ENCODE peak calls at places on chromosome 10, in ten cellular contexts. L is progenitor cell of endocrine pancreas; A is ELR; M is transverse colon; H is substantia nigra; Z is stimulated activated naive CD8-positive, alpha-beta T cell treated with anti-CD3 and anti-CD28 coated beads, Interleukin-15, amount 100 ng/mL, for 72 hours; S is T-helper 1 cell; K is NCI-H1105 treated with DMSO at 0.1 percent for 48 hours; I is left colon; B is activated T-helper 1 cell treated with anti-CD3 and anti-CD28 coated beads, Interleukin-2, amount 50 U/mL, for 16 hours. O is an unnamed sample.

GRCh38 chr10:15245530-15245929 is 77.0 kb upstream of the NMT2 start:
- DNase-seq in L (no peak), A (peak), M (no peak), H (no peak), Z (peak), S (peak), K (no peak), I (no peak), B (no peak), O (no peak)

GRCh38 chr10:61298194-61298593 is 155.0 kb downstream of the TMEM26 start:
- DNase-seq in L (no peak), A (no peak), M (no peak), H (no peak), Z (no peak), S (no peak), K (no peak), I (no peak), B (no peak), O (no peak)

GRCh38 chr10:28012990-28013389 is 14.1 kb upstream of the ODAD2 start:
- DNase-seq in L (no peak), A (no peak), M (no peak), H (no peak), Z (no peak), S (no peak), K (no peak), I (no peak), B (no peak), O (no peak)

GRCh38 chr10:48289652-48290238 is 15.2 kb upstream of the FRMPD2 start:
- DNase-seq in L (peak), A (peak), M (peak), H (peak), Z (peak), S (peak), K (no peak), I (peak), B (no peak), O (peak)

GRCh38 chr10:129772472-129773358 is 191.4 kb downstream of the EBF3 start:
- DNase-seq in L (no peak), A (no peak), M (no peak), H (no peak), Z (no peak), S (no peak), K (no peak), I (no peak), B (no peak), O (no peak)

GRCh38 chr10:102410427-102411073 is 8.0 kb downstream of the PSD start:
- DNase-seq in L (peak), A (no peak), M (no peak), H (no peak), Z (peak), S (peak), K (no peak), I (no peak), B (no peak), O (peak)

GRCh38 chr10:128932071-128932820 is 534.8 kb upstream of the MGMT start:
- DNase-seq in L (no peak), A (no peak), M (no peak), H (no peak), Z (no peak), S (no peak), K (no peak), I (no peak), B (no peak), O (no peak)

GRCh38 chr10:107814865-107815487 is 650.5 kb upstream of the SORCS1 start:
- DNase-seq in L (peak), A (peak), M (peak), H (peak), Z (no peak), S (no peak), K (peak), I (peak), B (no peak), O (peak)

GRCh38 chr10:119290301-119291036 is 83.1 kb downstream of the GRK5 start:
- DNase-seq in L (no peak), A (peak), M (no peak), H (no peak), Z (no peak), S (no peak), K (no peak), I (no peak), B (no peak), O (no peak)

GRCh38 chr10:132943555-132944404 is 1.4 kb upstream of the CFAP46 start:
- DNase-seq in L (no peak), A (no peak), M (no peak), H (no peak), Z (no peak), S (no peak), K (no peak), I (no peak), B (no peak), O (no peak)

GRCh38 chr10:28807760-28808613 is 130.7 kb downstream of the BAMBI start:
- DNase-seq in L (no peak), A (no peak), M (no peak), H (no peak), Z (no peak), S (no peak), K (no peak), I (no peak), B (no peak), O (no peak)

GRCh38 chr10:69899727-69900595 is 98.3 kb downstream of the COL13A1 start:
- DNase-seq in L (no peak), A (no peak), M (no peak), H (no peak), Z (no peak), S (no peak), K (no peak), I (no peak), B (no peak), O (no peak)

GRCh38 chr10:23344251-23344841 is at the start of gene C10orf67:
- DNase-seq in L (peak), A (peak), M (peak), H (peak), Z (no peak), S (peak), K (peak), I (peak), B (no peak), O (no peak)

GRCh38 chr10:17290226-17290625 is 62.2 kb downstream of the VIM start:
- DNase-seq in L (no peak), A (peak), M (no peak), H (no peak), Z (peak), S (peak), K (peak), I (no peak), B (no peak), O (no peak)

GRCh38 chr10:100984670-100985177 is 2.6 kb downstream of the MRPL43 start:
- DNase-seq in L (no peak), A (no peak), M (no peak), H (no peak), Z (no peak), S (no peak), K (no peak), I (peak), B (no peak), O (no peak)

GRCh38 chr10:61791216-61791615 is 110.3 kb upstream of the ARID5B start:
- DNase-seq in L (no peak), A (no peak), M (no peak), H (no peak), Z (no peak), S (no peak), K (no peak), I (no peak), B (no peak), O (no peak)

GRCh38 chr10:17737021-17737965 is 14.7 kb upstream of the TMEM236 start:
- DNase-seq in L (no peak), A (peak), M (no peak), H (no peak), Z (no peak), S (peak), K (peak), I (no peak), B (no peak), O (no peak)

GRCh38 chr10:117094856-117095255 is 43.2 kb downstream of the VAX1 start:
- DNase-seq in L (no peak), A (no peak), M (no peak), H (no peak), Z (no peak), S (no peak), K (no peak), I (no peak), B (no peak), O (no peak)

GRCh38 chr10:42491001-42491592 is 147.3 kb downstream of the ZNF33B start:
- DNase-seq in L (no peak), A (peak), M (no peak), H (no peak), Z (no peak), S (no peak), K (no peak), I (no peak), B (no peak), O (no peak)

GRCh38 chr10:95906675-95907453 is 911 bp upstream of the CC2D2B start:
- DNase-seq in L (no peak), A (peak), M (peak), H (no peak), Z (peak), S (peak), K (peak), I (peak), B (no peak), O (peak)

GRCh38 chr10:132167041-132167674 is 19.6 kb upstream of the DPYSL4 start:
- DNase-seq in L (no peak), A (no peak), M (no peak), H (no peak), Z (no peak), S (no peak), K (no peak), I (no peak), B (no peak), O (no peak)

GRCh38 chr10:12400266-12400931 is 51.1 kb downstream of the CAMK1D start:
- DNase-seq in L (no peak), A (peak), M (no peak), H (no peak), Z (no peak), S (no peak), K (no peak), I (no peak), B (no peak), O (no peak)

GRCh38 chr10:3452683-3453388 is 280.3 kb upstream of the PITRM1 start:
- DNase-seq in L (no peak), A (peak), M (no peak), H (no peak), Z (no peak), S (no peak), K (no peak), I (no peak), B (no peak), O (no peak)

GRCh38 chr10:57962839-57963238 is 304.9 kb downstream of the IPMK start:
- DNase-seq in L (no peak), A (no peak), M (no peak), H (no peak), Z (no peak), S (no peak), K (no peak), I (no peak), B (no peak), O (no peak)

GRCh38 chr10:104209575-104210198 is 22.5 kb downstream of the CFAP43 start:
- DNase-seq in L (peak), A (peak), M (no peak), H (peak), Z (peak), S (peak), K (peak), I (peak), B (no peak), O (no peak)

GRCh38 chr10:13627459-13628310 is 40.9 kb downstream of the PRPF18 start:
- DNase-seq in L (no peak), A (no peak), M (no peak), H (no peak), Z (no peak), S (no peak), K (no peak), I (no peak), B (no peak), O (no peak)

GRCh38 chr10:17409170-17409733 is 45.1 kb downstream of the ST8SIA6 start:
- DNase-seq in L (no peak), A (peak), M (no peak), H (no peak), Z (no peak), S (peak), K (no peak), I (no peak), B (no peak), O (no peak)

O was measured in GM12891.